ENCODE peak calls at places on chromosomes 1 and 21, in ten cellular contexts. A is stimulated activated CD8-positive, alpha-beta memory T cell treated with anti-CD3 and anti-CD28 coated beads, Interleukin-7, amount 100 ng/mL, for 1 hour; K is brain microvascular endothelial cell; D is Daoy; W is activated CD4-positive, alpha-beta memory T cell treated with anti-CD3 and anti-CD28 coated beads for 36 hours; S is HAP-1; E is activated CD8-positive, alpha-beta memory T cell treated with anti-CD3 and anti-CD28 coated beads, Interleukin-2, amount 50 U/mL, for 4 hours; L is HFFc6; J is thoracic aorta; N is endodermal cell. I is an unnamed sample.

GRCh38 chr1:109208847-109209463 is 4.8 kb upstream of the SARS1 start:
- DNase-seq in J (no peak), K (peak; percentile 39), E (no peak), D (peak; percentile 57), L (no peak), W (no peak), A (no peak), S (no peak), N (no peak), I (no peak)

GRCh38 chr1:109892476-109893368 is 17.9 kb upstream of the CSF1 start:
- DNase-seq in D (peak; percentile 77), A (no peak), N (no peak), K (no peak), L (no peak), J (no peak), E (no peak), S (no peak), W (no peak), I (no peak)

GRCh38 chr21:29091032-29091431 is 17.6 kb upstream of the CCT8 start:
- DNase-seq in D (peak; percentile 36), S (no peak), A (no peak), W (no peak), N (no peak), K (peak; percentile 45), J (no peak), E (no peak), L (peak; percentile 86), I (no peak)

GRCh38 chr1:99557556-99558256 is 88.2 kb upstream of the PALMD start:
- DNase-seq in K (peak; percentile 72), J (no peak), N (no peak), S (no peak), D (peak; percentile 56), E (no peak), A (no peak), W (no peak), L (peak; percentile 83), I (no peak)

GRCh38 chr1:39116868-39117728 is 87.4 kb upstream of the MACF1 start:
- DNase-seq in D (peak; percentile 37), E (no peak), A (no peak), L (peak; percentile 79), S (no peak), N (no peak), J (no peak), K (peak; percentile 49), W (no peak), I (no peak)

GRCh38 chr1:197327776-197328364 is 59.8 kb downstream of the CRB1 start:
- DNase-seq in D (no peak), K (no peak), L (no peak), W (no peak), A (no peak), S (peak; percentile 29), J (no peak), E (no peak), N (no peak), I (no peak)

GRCh38 chr1:107950434-107950833 is 14.5 kb downstream of the VAV3 start:
- DNase-seq in K (no peak), A (no peak), J (no peak), E (no peak), D (no peak), L (no peak), S (no peak), N (no peak), W (no peak), I (no peak)

GRCh38 chr21:43758132-43758619 is 17.9 kb downstream of the CSTB start:
- DNase-seq in N (no peak), D (peak; percentile 52), W (no peak), A (no peak), E (no peak), L (no peak), S (no peak), J (no peak), K (no peak), I (peak; percentile 29)

GRCh38 chr1:149995927-149996326 is 14.6 kb downstream of the OTUD7B start:
- DNase-seq in D (peak; percentile 17), K (peak; percentile 25), A (no peak), J (no peak), W (no peak), E (no peak), S (no peak), N (no peak), L (peak; percentile 55), I (no peak)

GRCh38 chr1:209232197-209232596 is 351.3 kb upstream of the CAMK1G start:
- DNase-seq in N (no peak), L (no peak), D (no peak), K (no peak), E (no peak), W (no peak), J (no peak), A (no peak), S (no peak), I (no peak)

GRCh38 chr1:116268211-116268610 is 104.8 kb upstream of the ATP1A1 start:
- DNase-seq in J (no peak), A (no peak), K (no peak), N (no peak), E (no peak), S (no peak), W (peak; percentile 48), D (peak; percentile 70), L (no peak), I (peak; percentile 73)

GRCh38 chr1:50959303-50959912 is 659 bp downstream of the FAF1 start:
- DNase-seq in J (no peak), W (no peak), D (peak; percentile 59), L (peak; percentile 46), E (peak; percentile 25), K (peak; percentile 17), A (no peak), S (peak; percentile 28), N (no peak), I (no peak)

GRCh38 chr1:56550132-56550531 is 29.2 kb downstream of the PLPP3 start:
- DNase-seq in A (no peak), S (no peak), D (no peak), L (no peak), W (no peak), E (no peak), J (no peak), K (no peak), N (peak; percentile 83), I (no peak)

GRCh38 chr1:18730321-18730720 is 99.7 kb downstream of the PAX7 start:
- DNase-seq in A (no peak), N (no peak), K (no peak), E (no peak), S (no peak), D (no peak), L (no peak), J (no peak), W (no peak), I (no peak)

GRCh38 chr1:32791881-32792280 is 25.3 kb downstream of the YARS1 start:
- DNase-seq in D (peak; percentile 54), J (no peak), S (no peak), W (no peak), A (no peak), L (no peak), N (no peak), E (no peak), K (peak; percentile 45), I (no peak)

GRCh38 chr1:191690931-191691330 is 467.3 kb upstream of the RGS18 start:
- DNase-seq in K (no peak), E (no peak), N (no peak), D (no peak), S (no peak), A (no peak), W (no peak), J (no peak), L (no peak), I (no peak)

GRCh38 chr1:117146067-117146466 is 24.5 kb upstream of the TRIM45 start:
- DNase-seq in L (no peak), J (no peak), S (peak; percentile 39), W (no peak), K (no peak), E (no peak), N (no peak), A (no peak), D (no peak), I (no peak)

GRCh38 chr1:53740621-53741105 is 1.7 kb upstream of the GLIS1 start:
- DNase-seq in K (peak; percentile 77), L (peak; percentile 64), A (no peak), J (no peak), N (no peak), W (no peak), D (peak; percentile 79), S (no peak), E (no peak), I (no peak)

GRCh38 chr1:201060586-201060985 is 37.1 kb upstream of the KIF21B start:
- DNase-seq in N (no peak), L (no peak), W (no peak), J (no peak), D (no peak), S (no peak), A (no peak), E (no peak), K (no peak), I (no peak)

GRCh38 chr1:178109348-178110143 is 15.6 kb downstream of the RASAL2 start:
- DNase-seq in L (no peak), S (no peak), W (no peak), A (no peak), K (no peak), D (no peak), J (no peak), E (no peak), N (no peak), I (no peak)

GRCh38 chr1:159821171-159821867 is 5.4 kb upstream of the SLAMF8 start:
- DNase-seq in D (no peak), S (no peak), W (no peak), N (no peak), L (no peak), K (no peak), A (no peak), J (no peak), E (peak; percentile 35), I (no peak)

GRCh38 chr1:182149411-182149965 is 88.0 kb upstream of the ZNF648 start:
- DNase-seq in K (peak; percentile 28), J (peak; percentile 25), S (no peak), N (no peak), L (peak; percentile 88), W (peak; percentile 49), D (peak; percentile 37), A (no peak), E (no peak), I (no peak)

GRCh38 chr1:227416156-227416865 is 98.0 kb upstream of the CDC42BPA start:
- DNase-seq in N (no peak), E (no peak), D (no peak), S (no peak), L (peak; percentile 57), K (peak; percentile 47), A (no peak), W (no peak), J (no peak), I (no peak)

GRCh38 chr1:164765993-164766720 is 207.2 kb downstream of the PBX1 start:
- DNase-seq in E (no peak), S (no peak), K (no peak), A (no peak), J (no peak), W (no peak), D (no peak), N (no peak), L (no peak), I (no peak)

GRCh38 chr1:9630331-9631081 is 21.0 kb upstream of the PIK3CD start:
- DNase-seq in D (no peak), K (no peak), N (no peak), E (no peak), S (no peak), W (peak; percentile 29), J (no peak), A (no peak), L (no peak), I (no peak)

GRCh38 chr1:215891673-215892072 is 324.6 kb downstream of the KCTD3 start:
- DNase-seq in N (no peak), D (no peak), L (no peak), J (no peak), S (no peak), A (no peak), E (no peak), K (no peak), W (no peak), I (no peak)

I was measured in cerebellum.